ENCODE peak calls at places on chromosomes 12 and 14, in ten cellular contexts. H, U, P, K, D, I, B, G, O and R are unnamed samples.
A peak's percentile ranks its signal among the peaks of the same experiment; 100 is the strongest.

GRCh38 chr14:97029800-97030199 is 232.6 kb downstream of the VRK1 start:
- DNase-seq in G (no peak), I (no peak), D (peak; percentile 6), P (no peak), H (no peak), O (no peak), K (no peak), U (no peak), B (no peak), R (no peak)

GRCh38 chr12:22525426-22525825 is 18.9 kb downstream of the C2CD5 start:
- DNase-seq in P (no peak), U (no peak), I (no peak), D (no peak), G (no peak), B (no peak), K (no peak), H (no peak), O (no peak), R (no peak)

GRCh38 chr12:55842681-55843429 is at the start of gene MMP19:
- DNase-seq in I (no peak), H (peak; percentile 65), O (no peak), U (peak; percentile 90), P (no peak), B (peak; percentile 80), D (peak; percentile 79), G (no peak), K (no peak), R (peak; percentile 60)

GRCh38 chr12:57165741-57166140 is 18.3 kb upstream of the LRP1-AS start:
- DNase-seq in U (no peak), I (no peak), D (no peak), B (no peak), P (no peak), G (peak; percentile 88), K (no peak), H (no peak), O (no peak), R (no peak)

GRCh38 chr12:79959484-79959883 is 24.6 kb upstream of the PPP1R12A start:
- DNase-seq in H (no peak), P (no peak), K (no peak), B (no peak), U (no peak), I (no peak), O (no peak), D (no peak), G (no peak), R (no peak)

GRCh38 chr12:131239384-131240094 is 285.8 kb downstream of the ADGRD1 start:
- DNase-seq in O (no peak), P (no peak), U (no peak), D (no peak), K (no peak), H (no peak), G (no peak), B (no peak), I (no peak), R (no peak)

GRCh38 chr14:104081493-104081835 is 4.0 kb upstream of the ASPG start:
- DNase-seq in O (no peak), I (no peak), K (no peak), U (no peak), B (no peak), G (peak; percentile 3), H (no peak), D (no peak), P (no peak), R (no peak)

GRCh38 chr12:5428332-5429221 is 3.3 kb upstream of the NTF3 start:
- DNase-seq in U (peak; percentile 74), I (no peak), K (no peak), H (no peak), P (no peak), B (no peak), G (no peak), D (no peak), O (peak; percentile 78), R (no peak)

GRCh38 chr14:69685217-69685616 is 73.8 kb downstream of the SUSD6 start:
- DNase-seq in G (no peak), B (no peak), O (no peak), P (no peak), H (no peak), K (peak; percentile 23), U (no peak), I (no peak), D (no peak), R (no peak)

GRCh38 chr14:60515696-60516284 is 6.8 kb downstream of the SIX6 start:
- DNase-seq in O (no peak), K (no peak), I (no peak), P (no peak), H (peak; percentile 59), G (no peak), U (peak; percentile 91), D (no peak), B (no peak), R (no peak)

GRCh38 chr14:49505026-49505766 is 81.0 kb downstream of the RPS29 start:
- DNase-seq in O (no peak), K (no peak), P (no peak), I (no peak), H (no peak), U (peak; percentile 98), G (peak; percentile 10), B (no peak), D (no peak), R (no peak)

GRCh38 chr12:30928356-30929264 is 2.1 kb downstream of the TSPAN11 start:
- DNase-seq in G (no peak), H (peak; percentile 44), B (no peak), D (no peak), I (no peak), P (no peak), O (peak; percentile 6), U (no peak), K (no peak), R (no peak)

GRCh38 chr12:108306014-108306501 is 33.1 kb downstream of the CMKLR1 start:
- DNase-seq in K (no peak), G (no peak), I (no peak), D (no peak), H (peak; percentile 76), P (no peak), O (no peak), U (no peak), B (peak; percentile 63), R (no peak)

GRCh38 chr12:122423258-122424165 is 1.0 kb upstream of the CLIP1 start:
- DNase-seq in H (no peak), O (peak; percentile 62), I (no peak), P (no peak), K (no peak), U (peak; percentile 78), D (no peak), G (no peak), B (no peak), R (no peak)

GRCh38 chr14:61872452-61872851 is 110.2 kb downstream of the SNAPC1 start:
- DNase-seq in K (no peak), B (no peak), U (no peak), I (no peak), O (no peak), P (no peak), D (no peak), H (no peak), G (no peak), R (no peak)

GRCh38 chr14:39158222-39158858 is 11.8 kb downstream of the TRAPPC6B start:
- DNase-seq in K (no peak), D (no peak), I (no peak), H (no peak), B (no peak), O (no peak), G (no peak), U (no peak), P (no peak), R (no peak)

GRCh38 chr14:31611778-31612433 is 50.7 kb downstream of the NUBPL start:
- DNase-seq in U (no peak), O (no peak), B (no peak), P (no peak), I (no peak), K (no peak), D (no peak), H (no peak), G (no peak), R (no peak)

GRCh38 chr12:32681272-32681671 is 2.2 kb downstream of the DNM1L start:
- DNase-seq in B (no peak), K (no peak), G (no peak), P (no peak), U (no peak), D (no peak), I (no peak), O (no peak), H (no peak), R (no peak)